ENCODE peak calls at places on chromosomes 16 and 17, in five cellular contexts. N is adrenal gland, U is testis, X is IMR-90, Z is stomach. V is an unnamed sample.

GRCh38 chr17:68734911-68735310 is 133.7 kb upstream of the FAM20A start:
- DNase-seq in N (no peak), U (no peak), X (no peak), Z (no peak), V (no peak)

GRCh38 chr16:813204-813915 is 12.8 kb upstream of the GNG13 start:
- DNase-seq in N (peak), U (peak), X (peak), Z (no peak), V (no peak)

GRCh38 chr16:21646721-21647561 is 5.5 kb downstream of the IGSF6 start:
- DNase-seq in N (no peak), U (no peak), X (no peak), Z (peak), V (no peak)

GRCh38 chr17:47287068-47287467 is 33.4 kb downstream of the ITGB3 start:
- DNase-seq in N (no peak), U (no peak), X (no peak), Z (no peak), V (no peak)

GRCh38 chr16:524274-525011 is 3.1 kb upstream of the CAPN15 start:
- DNase-seq in N (no peak), U (no peak), X (no peak), Z (no peak), V (no peak)

GRCh38 chr16:13727943-13728342 is 192.0 kb upstream of the ERCC4 start:
- DNase-seq in N (no peak), U (no peak), X (no peak), Z (no peak), V (no peak)

GRCh38 chr17:70313031-70313430 is 143.7 kb downstream of the KCNJ2 start:
- DNase-seq in N (no peak), U (no peak), X (peak), Z (no peak), V (no peak)

GRCh38 chr16:72787519-72788268 is 260.2 kb downstream of the ZFHX3 start:
- DNase-seq in N (peak), U (peak), X (peak), Z (peak), V (peak)

GRCh38 chr16:28974007-28974436 is 556 bp upstream of the SPNS1 start:
- DNase-seq in N (peak), U (peak), X (peak), Z (peak), V (no peak)

GRCh38 chr17:76267051-76267576 is 2.0 kb downstream of the UBALD2 start:
- DNase-seq in N (no peak), U (no peak), X (no peak), Z (no peak), V (no peak)

GRCh38 chr17:76264425-76264754 is 758 bp upstream of the UBALD2 start:
- DNase-seq in N (no peak), U (no peak), X (no peak), Z (no peak), V (no peak)

GRCh38 chr17:76264755-76265623 is at the start of gene UBALD2:
- DNase-seq in N (peak), U (peak), X (peak), Z (peak), V (peak)

GRCh38 chr17:76266244-76266938 is 1.2 kb downstream of the UBALD2 start:
- DNase-seq in N (peak), U (no peak), X (peak), Z (no peak), V (no peak)

DNA sequence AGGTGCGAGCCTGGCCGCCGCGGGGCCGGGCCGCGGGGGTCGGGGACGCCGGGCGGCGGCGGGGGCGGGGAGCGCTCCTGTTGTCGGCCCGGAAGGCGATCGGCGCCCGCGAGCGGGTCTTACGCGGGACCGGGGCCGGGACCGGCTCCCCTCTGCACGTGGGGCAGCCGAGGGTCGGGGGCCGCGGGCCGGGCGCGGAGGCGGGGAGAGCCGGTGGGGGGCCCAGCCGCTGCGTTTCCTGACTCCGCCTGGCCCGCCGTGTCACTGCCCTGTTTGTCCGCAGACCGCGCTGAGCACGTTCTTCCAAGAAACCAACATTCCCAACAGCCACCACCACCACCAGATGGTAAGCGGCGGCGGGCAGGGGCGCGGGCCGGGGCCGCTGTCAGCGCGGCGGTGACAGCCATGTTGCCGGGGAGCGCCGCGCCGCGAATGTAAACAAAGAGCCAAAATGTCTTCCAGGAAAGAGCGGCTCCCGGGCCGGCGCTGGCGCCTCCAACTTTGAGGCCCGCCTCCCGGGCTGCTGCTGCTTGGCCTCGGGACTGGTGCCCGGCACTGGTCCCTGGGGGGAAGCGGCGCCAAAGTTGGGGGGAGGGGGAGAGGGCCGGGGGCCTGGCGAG is 586 bp downstream of the UBALD2 start:
- DNase-seq in N (peak), U (peak), X (peak), Z (peak), V (peak)
- TF ChIP-seq POLR2A in N (no peak), U (no peak), X (no peak), Z (no peak), V (no peak)

DNA sequence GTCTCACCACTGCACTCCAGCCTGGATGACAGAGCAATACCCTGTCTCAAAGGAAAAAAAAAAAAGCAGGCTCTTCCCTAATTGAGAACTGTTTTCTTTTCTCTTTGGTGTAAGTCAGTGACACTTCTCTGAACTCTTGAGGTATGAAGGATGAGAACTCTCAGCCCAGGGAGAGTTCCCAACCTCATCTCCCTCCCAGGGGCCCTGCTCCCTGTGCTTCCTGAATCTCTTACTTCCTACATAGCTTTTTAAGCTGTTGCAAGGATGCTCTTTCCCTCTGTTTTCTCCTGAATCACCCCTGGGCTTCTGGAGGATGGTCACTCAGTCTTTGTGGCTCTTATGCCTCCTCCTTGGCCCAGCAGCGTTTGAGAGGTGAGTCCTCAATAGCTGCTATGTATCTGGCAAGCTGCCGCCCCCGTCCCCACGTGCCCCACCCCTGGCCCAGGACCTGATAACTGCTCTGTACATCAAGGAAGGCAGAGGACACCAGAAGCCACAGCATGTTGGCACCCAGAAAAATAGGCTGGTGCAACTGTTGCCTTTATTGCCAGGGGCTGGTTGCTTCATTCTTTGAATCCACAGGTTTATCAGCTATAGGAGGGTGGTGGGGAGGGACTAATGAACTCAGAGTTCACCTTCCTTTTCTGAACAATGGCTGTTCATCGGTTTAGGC is 24.0 kb downstream of the IGF2BP1 start:
- DNase-seq in N (no peak), U (peak), X (peak), Z (no peak), V (no peak)
- H3K4me3 ChIP-seq in N (no peak), U (no peak), X (no peak), Z (no peak), V (no peak)

GRCh38 chr17:33202011-33202410 is 91.1 kb downstream of the ASIC2 start:
- DNase-seq in N (no peak), U (no peak), X (no peak), Z (no peak), V (peak)
- TF ChIP-seq CTCF in N (peak), U (no peak), X (no peak), Z (no peak), V (no peak)

GRCh38 chr17:65055708-65056638 is 567 bp downstream of the GNA13 start:
- DNase-seq in N (peak), U (peak), X (peak), Z (peak), V (peak)
- TF ChIP-seq POLR2A in N (peak), U (peak), X (no peak), Z (no peak), V (peak)

GRCh38 chr16:57619606-57620315 is 8.7 kb upstream of the ADGRG1 start:
- DNase-seq in N (no peak), U (no peak), X (no peak), Z (peak), V (no peak)

GRCh38 chr16:57620316-57621231 is 7.9 kb upstream of the ADGRG1 start:
- DNase-seq in N (no peak), U (no peak), X (no peak), Z (peak), V (peak)

GRCh38 chr16:57623251-57624043 is 5.0 kb upstream of the ADGRG1 start:
- DNase-seq in N (peak), U (peak), X (peak), Z (peak), V (peak)

GRCh38 chr16:57622361-57623250 is 5.8 kb upstream of the ADGRG1 start:
- DNase-seq in N (peak), U (peak), X (no peak), Z (no peak), V (peak)

DNA sequence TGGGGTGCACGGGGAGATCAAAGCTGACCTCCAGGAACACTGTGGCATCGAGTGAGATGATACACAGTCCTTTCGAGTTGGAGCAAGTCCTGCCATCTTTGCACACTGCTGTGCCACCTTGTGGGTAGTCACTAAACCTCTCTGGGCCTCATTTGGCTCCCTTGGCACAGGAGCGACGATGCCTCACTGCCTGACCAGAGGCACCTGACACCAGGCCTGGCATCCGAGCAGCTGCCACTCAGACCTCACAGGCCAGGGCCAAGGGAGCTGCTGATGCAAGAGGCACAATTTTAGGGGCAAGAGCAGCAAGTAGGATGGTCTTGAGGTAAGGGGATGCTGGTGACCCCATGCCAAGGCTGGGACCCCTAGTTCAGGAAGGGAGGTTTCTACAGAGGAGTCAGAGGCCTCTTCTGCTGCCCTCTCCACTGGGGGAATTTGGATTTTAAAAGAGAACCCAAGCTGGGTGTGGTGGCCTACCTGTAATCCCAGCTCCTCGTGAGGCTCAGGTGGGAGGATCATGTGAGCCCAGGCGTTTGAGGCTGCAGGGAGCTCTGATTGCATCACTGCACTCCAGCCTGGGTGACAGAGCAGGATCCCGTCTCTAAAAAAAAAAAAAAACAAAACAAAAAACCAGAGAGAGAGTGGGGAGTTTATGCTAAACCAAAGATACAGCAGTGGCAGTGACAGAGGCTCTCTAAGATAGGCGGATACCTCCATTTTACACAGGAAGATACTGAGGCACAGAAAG is 6.7 kb upstream of the ADGRG1 start:
- DNase-seq in N (peak), U (no peak), X (no peak), Z (no peak), V (no peak)
- H3K4me3 ChIP-seq in N (no peak), U (no peak), X (no peak), Z (peak), V (no peak)

DNA sequence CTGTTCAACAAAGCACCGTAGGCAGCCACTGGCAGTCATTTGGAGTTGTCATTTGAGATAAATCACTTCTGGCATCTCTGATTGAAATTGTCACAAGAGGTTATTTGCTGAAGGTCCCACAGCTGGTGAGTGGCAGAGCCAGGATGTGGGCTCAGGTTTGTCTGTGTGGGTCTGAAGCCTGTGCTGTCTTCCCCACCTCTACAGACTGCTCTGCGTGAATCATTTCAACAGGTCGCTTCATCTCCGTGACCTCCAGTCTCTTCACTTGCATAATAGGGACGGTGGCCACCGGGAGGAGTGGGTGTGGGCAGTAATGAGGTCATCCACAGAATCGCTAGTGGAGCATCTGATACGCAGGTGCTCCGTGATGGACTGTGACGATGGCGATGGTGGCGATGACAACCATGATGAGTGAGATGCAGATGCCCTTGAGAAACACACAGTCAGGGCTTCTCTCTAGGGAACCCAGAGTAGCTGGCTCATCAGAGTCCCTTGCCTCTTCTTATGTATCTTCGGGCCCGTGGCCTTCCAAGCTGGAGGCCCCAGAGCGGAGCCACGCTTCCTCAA is 120.2 kb downstream of the RAP1GAP2 start:
- DNase-seq in N (no peak), U (no peak), X (no peak), Z (no peak), V (no peak)
- TF ChIP-seq CTCF in N (no peak), U (no peak), X (no peak), Z (no peak), V (no peak)

GRCh38 chr17:82205720-82206508 is 6.7 kb downstream of the CCDC57 start:
- DNase-seq in N (peak), U (peak), X (peak), Z (peak), V (peak)

GRCh38 chr17:82201498-82201910 is 11.1 kb downstream of the CCDC57 start:
- DNase-seq in N (no peak), U (no peak), X (no peak), Z (peak), V (no peak)

GRCh38 chr17:82203920-82204319 is 8.7 kb downstream of the CCDC57 start:
- DNase-seq in N (no peak), U (no peak), X (no peak), Z (no peak), V (no peak)

GRCh38 chr17:82202981-82203380 is 9.7 kb downstream of the CCDC57 start:
- DNase-seq in N (no peak), U (no peak), X (no peak), Z (no peak), V (no peak)

GRCh38 chr17:82204831-82205719 is 7.6 kb downstream of the CCDC57 start:
- DNase-seq in N (peak), U (no peak), X (peak), Z (no peak), V (no peak)
- TF ChIP-seq POLR2A in N (no peak), U (no peak), X (no peak), Z (no peak), V (no peak)

GRCh38 chr17:45408611-45409421 is 23.9 kb downstream of the ARHGAP27 start:
- DNase-seq in N (no peak), U (no peak), X (no peak), Z (no peak), V (no peak)

GRCh38 chr17:45410144-45411091 is 22.3 kb downstream of the ARHGAP27 start:
- DNase-seq in N (peak), U (no peak), X (no peak), Z (no peak), V (no peak)

GRCh38 chr17:45406107-45406506 is 26.6 kb downstream of the ARHGAP27 start:
- DNase-seq in N (no peak), U (no peak), X (no peak), Z (no peak), V (no peak)

GRCh38 chr17:45411348-45412105 is 21.1 kb downstream of the ARHGAP27 start:
- DNase-seq in N (no peak), U (no peak), X (no peak), Z (no peak), V (no peak)

GRCh38 chr17:45409659-45410076 is 23.0 kb downstream of the ARHGAP27 start:
- DNase-seq in N (no peak), U (no peak), X (no peak), Z (no peak), V (no peak)
- H3K4me3 ChIP-seq in N (no peak), U (no peak), X (no peak), Z (peak), V (no peak)

DNA sequence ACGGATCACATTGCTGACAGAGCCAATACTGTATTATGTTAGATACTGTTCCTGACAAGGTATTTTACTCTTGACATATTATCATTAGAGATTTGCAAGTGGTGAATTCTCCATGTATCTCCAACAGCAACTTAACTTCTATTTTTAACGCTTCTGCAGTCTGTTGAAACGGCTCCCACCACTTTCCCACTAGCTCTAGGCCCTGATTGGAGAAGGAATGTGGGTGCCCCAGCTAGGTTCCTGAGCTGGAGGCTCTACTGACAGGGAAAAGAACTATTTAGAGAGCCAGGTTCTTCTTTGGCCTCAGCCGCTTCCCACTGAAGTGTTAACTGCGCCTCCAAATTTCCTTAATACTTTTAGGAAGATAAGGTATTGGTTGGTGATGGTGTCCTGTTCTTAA is 191.8 kb downstream of the RBFOX1 start:
- DNase-seq in N (no peak), U (no peak), X (no peak), Z (no peak), V (no peak)
- TF ChIP-seq CTCF in N (no peak), U (no peak), X (no peak), Z (no peak), V (no peak)

V was measured in lower leg skin.